ENCODE peak calls at places on chromosomes 4 and X, in ten cellular contexts. A, W, G, V, I, R, M, C, S and B are unnamed samples.

GRCh38 chr4:145098675-145099037 is 545 bp downstream of the ABCE1 start:
- DNase-seq in W (peak; percentile 53), I (no peak), V (peak; percentile 48), A (no peak), M (peak; percentile 51), R (no peak), G (peak; percentile 46), C (peak; percentile 80), S (peak; percentile 29), B (peak; percentile 20)

GRCh38 chr4:19496752-19497151 is 755.0 kb upstream of the SLIT2 start:
- DNase-seq in V (no peak), S (no peak), I (no peak), R (no peak), C (no peak), M (no peak), W (no peak), G (no peak), A (no peak), B (no peak)

GRCh38 chr4:75671802-75672421 is 1.3 kb downstream of the G3BP2 start:
- DNase-seq in S (no peak), M (no peak), V (no peak), R (no peak), W (no peak), C (peak; percentile 53), I (no peak), A (no peak), G (no peak), B (no peak)

GRCh38 chrX:119468930-119469635 is 839 bp downstream of the SLC25A5 start:
- DNase-seq in W (peak; percentile 65), I (peak; percentile 88), V (peak; percentile 51), M (peak; percentile 45), C (peak; percentile 92), G (peak; percentile 55), A (peak; percentile 85), S (peak; percentile 81), R (peak; percentile 37), B (no peak)

GRCh38 chr4:67542076-67542475 is 3.2 kb downstream of the CENPC start:
- DNase-seq in S (no peak), C (peak; percentile 13), I (no peak), M (no peak), W (no peak), G (no peak), V (no peak), A (no peak), R (no peak), B (no peak)

GRCh38 chr4:139530833-139531427 is 25.1 kb downstream of the SETD7 start:
- DNase-seq in S (peak; percentile 34), V (no peak), R (no peak), I (peak; percentile 12), A (peak; percentile 53), W (peak; percentile 39), C (peak; percentile 41), G (no peak), M (no peak), B (no peak)

GRCh38 chr4:5992171-5993062 is 25.8 kb downstream of the C4orf50 start:
- DNase-seq in R (no peak), S (no peak), A (no peak), I (peak; percentile 77), G (no peak), W (no peak), V (no peak), M (no peak), C (no peak), B (no peak)

GRCh38 chrX:56759736-56760409 is 30.8 kb downstream of the NBDY start:
- DNase-seq in V (no peak), S (no peak), R (no peak), G (no peak), M (no peak), W (no peak), A (no peak), C (no peak), I (no peak), B (no peak)

GRCh38 chrX:123962794-123963373 is 1.4 kb downstream of the STAG2 start:
- DNase-seq in V (peak; percentile 94), G (peak; percentile 88), I (peak; percentile 91), S (peak; percentile 75), M (peak; percentile 80), A (peak; percentile 81), R (peak; percentile 71), C (peak; percentile 93), W (peak; percentile 84), B (no peak)

GRCh38 chr4:95466791-95467190 is 82.0 kb downstream of the UNC5C start:
- DNase-seq in V (no peak), I (no peak), W (no peak), C (no peak), G (no peak), R (no peak), A (no peak), M (no peak), S (no peak), B (no peak)

GRCh38 chr4:168550071-168550766 is 53.4 kb downstream of the PALLD start:
- DNase-seq in R (no peak), A (no peak), M (no peak), W (no peak), S (no peak), G (no peak), I (no peak), C (peak; percentile 50), V (peak; percentile 57), B (no peak)

GRCh38 chrX:102712216-102712966 is at the start of gene GPRASP2:
- DNase-seq in A (peak; percentile 19), G (no peak), S (no peak), R (no peak), C (peak; percentile 55), V (peak; percentile 1), W (no peak), I (peak; percentile 26), M (peak; percentile 19), B (no peak)

GRCh38 chr4:85720736-85721135 is 245.8 kb downstream of the ARHGAP24 start:
- DNase-seq in C (peak; percentile 58), R (no peak), G (no peak), S (no peak), A (no peak), I (no peak), M (no peak), W (no peak), V (peak; percentile 36), B (no peak)

GRCh38 chr4:150906987-150907633 is 108.0 kb downstream of the LRBA start:
- DNase-seq in S (no peak), I (no peak), C (no peak), M (no peak), R (no peak), W (peak; percentile 19), G (no peak), A (no peak), V (no peak), B (no peak)

GRCh38 chr4:156924774-156925173 is 46.8 kb downstream of the PDGFC start:
- DNase-seq in W (no peak), M (no peak), S (no peak), C (no peak), I (no peak), R (no peak), G (no peak), V (no peak), A (no peak), B (no peak)

GRCh38 chr4:16764622-16765021 is 133.8 kb downstream of the LDB2 start:
- DNase-seq in G (no peak), M (no peak), S (no peak), V (no peak), C (no peak), A (no peak), W (no peak), R (no peak), I (no peak), B (no peak)

GRCh38 chr4:13548984-13549546 is 4.8 kb upstream of the NKX3-2 start:
- DNase-seq in M (no peak), R (peak; percentile 92), V (peak; percentile 46), C (peak; percentile 84), I (peak; percentile 54), G (peak; percentile 55), S (peak; percentile 60), W (peak; percentile 54), A (peak; percentile 77), B (peak; percentile 48)

GRCh38 chr4:154491341-154491679 is 289 bp downstream of the DCHS2 start:
- DNase-seq in W (no peak), M (no peak), C (peak; percentile 38), S (no peak), G (no peak), V (no peak), I (no peak), A (no peak), R (peak; percentile 34), B (no peak)

GRCh38 chr4:123984881-123985280 is 588.3 kb downstream of the SPRY1 start:
- DNase-seq in W (no peak), A (no peak), S (no peak), I (no peak), R (no peak), G (no peak), M (no peak), V (no peak), C (no peak), B (no peak)

GRCh38 chr4:71711985-71712348 is 71.9 kb downstream of the GC start:
- DNase-seq in C (no peak), S (no peak), G (no peak), W (no peak), I (no peak), R (no peak), V (no peak), M (no peak), A (no peak), B (no peak)

GRCh38 chrX:139974496-139974895 is 9.2 kb upstream of the CXorf66 start:
- DNase-seq in M (no peak), V (no peak), G (no peak), S (no peak), I (no peak), W (no peak), C (no peak), A (no peak), R (no peak), B (no peak)

GRCh38 chrX:11374570-11374969 is 81.4 kb downstream of the AMELX start:
- DNase-seq in S (no peak), C (no peak), R (no peak), M (no peak), G (no peak), V (no peak), A (no peak), W (no peak), I (no peak), B (no peak)

GRCh38 chrX:20393944-20394343 is 127.2 kb upstream of the RPS6KA3 start:
- DNase-seq in A (no peak), I (no peak), R (no peak), W (no peak), V (no peak), M (no peak), C (peak; percentile 66), S (no peak), G (no peak), B (no peak)